ENCODE peak calls at places on chromosomes 5 and 9, in eight cellular contexts. O is cardiac muscle cell, R is ovary, G is NB4, N is heart left ventricle, S is body of pancreas, V is kidney, A is osteocyte. H is an unnamed sample.

GRCh38 chr9:91727316-91727861 is 222.6 kb downstream of the ROR2 start:
- DNase-seq in O (peak; percentile 78), R (no peak), G (peak; percentile 53), N (no peak), S (peak; percentile 43), V (no peak), A (no peak), H (peak; percentile 22)

GRCh38 chr5:150209020-150209635 is 19.3 kb downstream of the SLC6A7 start:
- DNase-seq in O (no peak), R (no peak), G (peak; percentile 77), N (no peak), S (peak; percentile 55), V (peak; percentile 79), A (no peak), H (no peak)

GRCh38 chr5:164504141-164504772 is 998.8 kb downstream of the MAT2B start:
- DNase-seq in O (peak; percentile 70), R (no peak), G (peak; percentile 64), N (no peak), S (peak; percentile 54), V (no peak), A (no peak), H (peak; percentile 24)

GRCh38 chr9:128055222-128056040 is 11.7 kb downstream of the NAIF1 start:
- DNase-seq in O (no peak), R (peak; percentile 69), G (peak; percentile 22), N (peak; percentile 41), S (peak; percentile 89), V (peak; percentile 89), A (no peak), H (no peak)

GRCh38 chr9:114025760-114026159 is 52.3 kb downstream of the AMBP start:
- DNase-seq in O (no peak), R (no peak), G (no peak), N (no peak), S (no peak), V (no peak), A (no peak), H (no peak)

GRCh38 chr9:116574027-116574679 is 113.0 kb upstream of the TRIM32 start:
- DNase-seq in O (peak; percentile 46), R (no peak), G (no peak), N (no peak), S (peak; percentile 67), V (no peak), A (no peak), H (no peak)

GRCh38 chr5:152177626-152178349 is 227.3 kb downstream of the NMUR2 start:
- DNase-seq in O (no peak), R (no peak), G (no peak), N (no peak), S (no peak), V (no peak), A (no peak), H (no peak)

GRCh38 chr9:76342862-76343261 is 51.4 kb downstream of the RFK start:
- DNase-seq in O (no peak), R (no peak), G (no peak), N (no peak), S (no peak), V (no peak), A (no peak), H (no peak)

GRCh38 chr5:100834519-100834918 is 68.6 kb downstream of the ST8SIA4 start:
- DNase-seq in O (no peak), R (no peak), G (no peak), N (no peak), S (no peak), V (no peak), A (no peak), H (no peak)

GRCh38 chr9:124857533-124858162 is 4.1 kb downstream of the RPL35 start:
- DNase-seq in O (no peak), R (no peak), G (no peak), N (no peak), S (no peak), V (no peak), A (no peak), H (no peak)

GRCh38 chr9:14418262-14419200 is 104.6 kb upstream of the NFIB start:
- DNase-seq in O (no peak), R (no peak), G (peak; percentile 47), N (no peak), S (no peak), V (no peak), A (no peak), H (no peak)

GRCh38 chr9:69919461-69920061 is 98.9 kb downstream of the CFAP95 start:
- DNase-seq in O (peak; percentile 71), R (no peak), G (peak; percentile 35), N (no peak), S (peak; percentile 7), V (no peak), A (no peak), H (no peak)

GRCh38 chr9:33415152-33416038 is 13.0 kb upstream of the AQP7 start:
- DNase-seq in O (peak; percentile 78), R (peak; percentile 78), G (peak; percentile 82), N (peak; percentile 73), S (peak; percentile 94), V (peak; percentile 90), A (no peak), H (peak; percentile 71)

GRCh38 chr9:119283118-119283794 is 86.0 kb downstream of the BRINP1 start:
- DNase-seq in O (no peak), R (no peak), G (no peak), N (peak; percentile 58), S (no peak), V (peak; percentile 72), A (no peak), H (no peak)

GRCh38 chr5:145834917-145835838 is at the start of gene PRELID2:
- DNase-seq in O (peak; percentile 97), R (peak; percentile 88), G (peak; percentile 91), N (peak; percentile 91), S (peak; percentile 95), V (peak; percentile 93), A (peak; percentile 92), H (peak; percentile 82)
- TF ChIP-seq CTCF in O (no peak), R (no peak), G (no peak), N (no peak), S (peak; percentile 23), V (no peak), A (no peak), H (peak; percentile 35)

GRCh38 chr5:139689631-139690384 is 41.7 kb downstream of the CXXC5 start:
- DNase-seq in O (no peak), R (no peak), G (peak; percentile 46), N (no peak), S (peak; percentile 90), V (peak; percentile 86), A (no peak), H (peak; percentile 34)
- TF ChIP-seq CTCF in O (peak; percentile 60), R (no peak), G (peak; percentile 50), N (peak; percentile 40), S (peak; percentile 59), V (peak; percentile 67), A (peak; percentile 60), H (peak; percentile 30)

GRCh38 chr5:43997647-43998251 is 391.5 kb downstream of the FGF10 start:
- DNase-seq in O (no peak), R (no peak), G (no peak), N (no peak), S (peak; percentile 27), V (no peak), A (no peak), H (no peak)
- TF ChIP-seq CTCF in O (no peak), R (no peak), G (no peak), N (no peak), S (no peak), V (no peak), A (no peak), H (no peak)

DNA sequence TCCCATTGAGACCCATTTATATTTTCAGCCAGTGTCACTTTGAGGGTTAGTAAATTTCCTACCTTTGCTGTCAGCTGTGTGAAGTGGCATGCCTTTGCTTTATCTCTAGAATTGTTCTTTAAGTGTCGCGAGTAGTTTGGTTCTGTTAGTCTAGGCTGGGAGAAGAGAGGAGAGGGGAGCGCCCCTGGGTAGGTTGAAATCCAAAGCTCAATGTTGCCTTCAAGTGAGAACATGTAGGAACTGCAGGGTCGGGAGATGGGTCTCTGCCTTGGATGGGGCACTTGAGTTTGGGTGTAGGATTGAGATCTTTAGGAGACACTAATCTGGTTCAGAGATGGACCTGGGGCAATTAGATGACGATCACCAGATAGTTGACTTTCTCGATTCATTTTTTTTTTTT is 46.3 kb downstream of the STC2 start:
- DNase-seq in O (peak; percentile 94), R (no peak), G (peak; percentile 47), N (no peak), S (no peak), V (no peak), A (no peak), H (no peak)
- TF ChIP-seq CTCF in O (peak; percentile 54), R (no peak), G (peak; percentile 31), N (peak; percentile 44), S (no peak), V (no peak), A (peak; percentile 59), H (peak; percentile 45)

H was measured in progenitor cell of endocrine pancreas.